ENCODE peak calls at places on chromosomes 1 and 21, in six cellular contexts. W, F, K, C, R and Y are unnamed samples. For H3K4me1, the result is how much of the 10 kb centered on the place peaks cover.

GRCh38 chr1:59071289-59071688 is 225.6 kb upstream of the FGGY start:
- DNase-seq in W (peak), F (no peak), K (no peak), C (no peak), R (no peak), Y (no peak)

GRCh38 chr1:121558514-121558913 is 373.7 kb downstream of the SRGAP2C start:
- DNase-seq in W (no peak), F (peak), K (no peak), C (peak), R (no peak), Y (no peak)

GRCh38 chr1:158933621-158934020 is 2.3 kb downstream of the PYHIN1 start:
- DNase-seq in W (no peak), F (no peak), K (no peak), C (no peak), R (peak), Y (no peak)

GRCh38 chr1:205275133-205275532 is 46.4 kb downstream of the NUAK2 start:
- DNase-seq in W (peak), F (no peak), K (peak), C (no peak), R (peak), Y (peak)

GRCh38 chr1:155801149-155801548 is 55.9 kb downstream of the GON4L start:
- DNase-seq in W (no peak), F (no peak), K (no peak), C (no peak), R (no peak), Y (no peak)

GRCh38 chr1:176444286-176444685 is 18.7 kb upstream of the PAPPA2 start:
- DNase-seq in W (no peak), F (no peak), K (no peak), C (no peak), R (no peak), Y (no peak)

GRCh38 chr1:155250633-155251449 is 4.4 kb downstream of the ENTREP3 start:
- DNase-seq in W (peak), F (peak), K (peak), C (peak), R (peak), Y (peak)

GRCh38 chr1:217273866-217274265 is 357.0 kb downstream of the GPATCH2 start:
- DNase-seq in W (no peak), F (no peak), K (no peak), C (no peak), R (no peak), Y (no peak)

GRCh38 chr1:172416482-172417035 is 3.9 kb upstream of the C1orf105 start:
- DNase-seq in W (no peak), F (no peak), K (no peak), C (no peak), R (no peak), Y (no peak)

GRCh38 chr21:37582613-37583012 is 216.0 kb downstream of the DYRK1A start:
- DNase-seq in W (peak), F (peak), K (peak), C (peak), R (no peak), Y (no peak)

GRCh38 chr1:44645466-44646244 is 28.6 kb downstream of the TMEM53 start:
- DNase-seq in W (no peak), F (peak), K (no peak), C (peak), R (no peak), Y (no peak)

GRCh38 chr1:10107985-10108663 is 75.4 kb downstream of the UBE4B start:
- DNase-seq in W (no peak), F (peak), K (no peak), C (no peak), R (no peak), Y (no peak)

GRCh38 chr1:92329356-92330129 is 30.7 kb downstream of the RPAP2 start:
- DNase-seq in W (no peak), F (peak), K (no peak), C (no peak), R (no peak), Y (no peak)

GRCh38 chr21:42097860-42098259 is 26.7 kb downstream of the UMODL1 start:
- DNase-seq in W (peak), F (peak), K (peak), C (peak), R (no peak), Y (no peak)

GRCh38 chr1:24151175-24151533 is 8.2 kb upstream of the IL22RA1 start:
- DNase-seq in W (peak), F (no peak), K (peak), C (no peak), R (peak), Y (no peak)
- H3K4me3 ChIP-seq in W (no peak), F (no peak), K (no peak), C (no peak), R (no peak), Y (no peak)

DNA sequence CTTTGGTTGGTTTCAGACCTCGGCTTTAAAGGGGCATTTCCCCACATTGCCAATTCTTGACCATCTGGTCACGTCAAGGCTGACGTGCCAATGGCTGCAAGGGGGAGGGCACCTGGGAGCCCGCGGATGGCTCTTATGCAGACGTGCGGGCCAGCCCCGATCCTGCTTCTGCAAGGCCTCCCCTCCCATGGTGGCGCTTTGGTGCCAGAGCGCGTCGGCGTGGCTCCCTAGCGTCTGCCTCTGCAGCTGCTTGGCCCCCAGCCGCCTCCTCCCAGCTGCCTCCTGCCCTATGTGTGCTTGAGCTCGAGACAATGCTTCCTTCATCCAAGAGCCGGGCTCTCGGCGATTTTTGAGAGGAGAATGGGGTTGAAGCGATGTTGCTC is 29.1 kb downstream of the SKI start:
- DNase-seq in W (no peak), F (no peak), K (no peak), C (no peak), R (no peak), Y (no peak)
- H3K4me1 ChIP-seq in W (under half), F (under half), K (half or more), C (under half), R (under half), Y (half or more)

DNA sequence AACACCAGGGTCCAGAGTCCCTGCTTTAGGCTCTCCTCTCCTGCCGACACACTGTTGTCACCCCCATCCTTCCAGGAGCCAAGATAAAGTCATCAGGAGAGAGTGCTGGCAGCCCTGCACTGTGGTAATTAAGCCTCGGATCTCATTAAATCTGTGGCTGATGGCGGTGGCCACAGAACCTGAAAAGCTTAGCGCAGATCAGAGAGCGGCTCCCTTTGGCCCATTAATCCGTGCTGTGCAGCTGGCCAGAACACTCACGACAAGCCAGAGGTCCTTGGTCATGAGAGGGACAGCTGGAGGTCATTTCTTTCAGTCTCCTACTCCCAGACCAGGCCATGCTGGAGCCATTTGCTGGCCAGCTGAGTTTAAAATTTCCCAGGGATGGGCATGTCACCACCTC is 1.6 kb upstream of the PAFAH2 start:
- DNase-seq in W (no peak), F (no peak), K (no peak), C (no peak), R (no peak), Y (no peak)
- H3K4me3 ChIP-seq in W (no peak), F (no peak), K (no peak), C (no peak), R (no peak), Y (no peak)

GRCh38 chr1:161956097-161956496 is 67.6 kb downstream of the OLFML2B start:
- DNase-seq in W (no peak), F (peak), K (no peak), C (no peak), R (no peak), Y (no peak)

GRCh38 chr1:161953256-161953920 is 70.3 kb downstream of the OLFML2B start:
- DNase-seq in W (no peak), F (no peak), K (no peak), C (no peak), R (no peak), Y (no peak)

GRCh38 chr1:161954050-161954449 is 69.6 kb downstream of the OLFML2B start:
- DNase-seq in W (no peak), F (no peak), K (no peak), C (no peak), R (no peak), Y (no peak)

GRCh38 chr1:161952603-161953172 is 71.0 kb downstream of the OLFML2B start:
- DNase-seq in W (no peak), F (no peak), K (no peak), C (no peak), R (no peak), Y (no peak)

GRCh38 chr1:161954466-161954865 is 69.2 kb downstream of the OLFML2B start:
- DNase-seq in W (no peak), F (peak), K (no peak), C (no peak), R (no peak), Y (no peak)
- H3K4me1 ChIP-seq in W (under half), F (under half), K (under half), C (under half), R (under half), Y (under half)

DNA sequence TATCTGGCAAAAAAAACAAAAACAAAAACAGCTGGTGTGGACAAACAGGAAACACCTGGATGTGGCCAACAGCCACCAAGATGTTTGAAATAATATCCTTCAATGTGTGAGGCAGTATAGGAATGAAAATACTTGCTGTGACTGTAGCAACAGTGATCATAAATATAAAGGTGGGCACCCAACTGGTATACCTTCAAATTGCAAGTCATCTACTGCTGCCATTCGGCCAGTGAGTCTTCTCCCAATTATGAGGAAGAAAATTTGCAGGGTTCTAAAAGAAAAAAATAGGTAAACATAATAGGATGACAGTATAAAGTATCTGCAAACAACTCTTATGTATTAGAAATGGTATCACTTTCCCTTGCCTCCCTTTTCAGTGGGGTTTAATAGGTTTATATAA is 881 bp downstream of the YIPF1 start:
- DNase-seq in W (no peak), F (no peak), K (no peak), C (no peak), R (no peak), Y (no peak)
- H3K4me3 ChIP-seq in W (peak), F (peak), K (no peak), C (no peak), R (peak), Y (peak)

GRCh38 chr1:4730078-4730477 is 75.7 kb downstream of the AJAP1 start:
- DNase-seq in W (peak), F (no peak), K (no peak), C (no peak), R (no peak), Y (no peak)
- H3K4me1 ChIP-seq in W (under half), F (under half), K (under half), C (under half), R (under half), Y (under half)

GRCh38 chr1:1773874-1774273 is 4.4 kb downstream of the NADK start:
- DNase-seq in W (no peak), F (no peak), K (no peak), C (no peak), R (no peak), Y (no peak)

GRCh38 chr1:1777950-1778826 is at the start of gene NADK:
- DNase-seq in W (peak), F (peak), K (peak), C (peak), R (peak), Y (peak)

GRCh38 chr1:1776672-1777393 is 1.4 kb downstream of the NADK start:
- DNase-seq in W (no peak), F (no peak), K (no peak), C (no peak), R (no peak), Y (no peak)

GRCh38 chr1:1777510-1777909 is 760 bp downstream of the NADK start:
- DNase-seq in W (no peak), F (peak), K (peak), C (peak), R (no peak), Y (no peak)

GRCh38 chr1:1775364-1776226 is 2.7 kb downstream of the NADK start:
- DNase-seq in W (no peak), F (no peak), K (peak), C (no peak), R (no peak), Y (no peak)
- H3K4me3 ChIP-seq in W (no peak), F (no peak), K (no peak), C (no peak), R (no peak), Y (no peak)

GRCh38 chr1:31715873-31716220 is 12.0 kb upstream of the COL16A1 start:
- DNase-seq in W (no peak), F (no peak), K (no peak), C (no peak), R (no peak), Y (no peak)
- H3K4me1 ChIP-seq in W (under half), F (under half), K (under half), C (under half), R (under half), Y (under half)